ENCODE peak calls at places on chromosome 4, in four cellular contexts. N is skeletal muscle cell, C is A549, R is endothelial cell. A is an unnamed sample.

GRCh38 chr4:4755306-4755705 is 104.2 kb upstream of the MSX1 start:
- DNase-seq in C (no peak), N (no peak), R (no peak), A (no peak)

GRCh38 chr4:102438396-102438795 is 62.8 kb upstream of the NFKB1 start:
- DNase-seq in N (peak; percentile 40), C (peak; percentile 6), R (no peak), A (no peak)

GRCh38 chr4:23930750-23931488 is 41.1 kb upstream of the PPARGC1A start:
- DNase-seq in N (no peak), C (no peak), R (no peak), A (no peak)

GRCh38 chr4:2284161-2284933 is 22.4 kb upstream of the MXD4 start:
- DNase-seq in C (no peak), R (no peak), N (no peak), A (no peak)

GRCh38 chr4:150136481-150136880 is 58.2 kb downstream of the DCLK2 start:
- DNase-seq in N (no peak), R (no peak), C (no peak), A (no peak)

GRCh38 chr4:168615294-168615693 is 118.4 kb downstream of the PALLD start:
- DNase-seq in N (peak; percentile 84), C (no peak), R (no peak), A (no peak)

GRCh38 chr4:161248880-161249279 is 914.9 kb downstream of the FSTL5 start:
- DNase-seq in R (no peak), N (no peak), C (no peak), A (no peak)

GRCh38 chr4:2433609-2434350 is 15.0 kb downstream of the CFAP99 start:
- DNase-seq in N (no peak), R (no peak), C (no peak), A (no peak)

GRCh38 chr4:109640644-109641043 is 62.6 kb downstream of the CASP6 start:
- DNase-seq in N (no peak), R (no peak), C (no peak), A (no peak)

GRCh38 chr4:184406915-184407314 is 67.4 kb downstream of the IRF2 start:
- DNase-seq in N (no peak), R (no peak), C (no peak), A (no peak)